ENCODE peak calls at places on chromosomes 1 and 21, in five cellular contexts. C is ascending aorta; K is activated T-cell treated with anti-CD3 and anti-CD28 coated beads for 24 hours; U is PC-9; F is stimulated activated CD4-positive, alpha-beta T cell treated with anti-CD3 and anti-CD28 coated beads, TNF-alpha, amount 100 ng/mL, for 48 hours. A is an unnamed sample.

GRCh38 chr1:3598051-3598471 is 13.2 kb downstream of the MEGF6 start:
- DNase-seq in C (no peak), K (no peak), U (no peak), F (no peak), A (no peak)

GRCh38 chr21:44527983-44528633 is 11.9 kb downstream of the KRTAP10-1 start:
- DNase-seq in C (no peak), K (no peak), U (no peak), F (no peak), A (no peak)

GRCh38 chr1:246798606-246799496 is 74.6 kb downstream of the SCCPDH start:
- DNase-seq in C (no peak), K (no peak), U (no peak), F (no peak), A (no peak)

GRCh38 chr1:233088613-233089012 is 138.2 kb downstream of the NTPCR start:
- DNase-seq in C (no peak), K (no peak), U (no peak), F (no peak), A (no peak)

GRCh38 chr1:156060937-156061636 is at the start of gene RAB25:
- DNase-seq in C (no peak), K (no peak), U (peak; percentile 90), F (no peak), A (no peak)

GRCh38 chr1:36109041-36109679 is 15.9 kb downstream of the COL8A2 start:
- DNase-seq in C (no peak), K (no peak), U (peak; percentile 77), F (no peak), A (no peak)

GRCh38 chr1:175690298-175690697 is 53.1 kb downstream of the TNR start:
- DNase-seq in C (no peak), K (no peak), U (no peak), F (no peak), A (no peak)

GRCh38 chr1:182015360-182015759 is 46.2 kb downstream of the ZNF648 start:
- DNase-seq in C (no peak), K (no peak), U (no peak), F (no peak), A (no peak)

GRCh38 chr1:181459067-181459466 is 24.2 kb upstream of the CACNA1E start:
- DNase-seq in C (no peak), K (no peak), U (no peak), F (no peak), A (no peak)

GRCh38 chr1:204891860-204892259 is 21.2 kb downstream of the NFASC start:
- DNase-seq in C (no peak), K (no peak), U (no peak), F (no peak), A (no peak)

GRCh38 chr1:37746806-37747205 is 18.1 kb downstream of the EPHA10 start:
- DNase-seq in C (no peak), K (no peak), U (no peak), F (no peak), A (no peak)

GRCh38 chr1:119144813-119145212 is 4.4 kb upstream of the WARS2 start:
- DNase-seq in C (no peak), K (no peak), U (no peak), F (no peak), A (no peak)

GRCh38 chr1:212430416-212430815 is 2.3 kb upstream of the NENF start:
- DNase-seq in C (no peak), K (no peak), U (no peak), F (no peak), A (no peak)

GRCh38 chr1:218259800-218260199 is 25.3 kb upstream of the RRP15 start:
- DNase-seq in C (no peak), K (no peak), U (peak; percentile 12), F (no peak), A (no peak)

GRCh38 chr1:203202431-203203245 is 16.1 kb upstream of the CHI3L1 start:
- DNase-seq in C (peak; percentile 19), K (no peak), U (no peak), F (no peak), A (no peak)

GRCh38 chr21:36508948-36509347 is 29.0 kb upstream of the CLDN14 start:
- DNase-seq in C (no peak), K (no peak), U (no peak), F (no peak), A (no peak)

GRCh38 chr1:220368352-220369265 is 96.4 kb upstream of the RAB3GAP2 start:
- DNase-seq in C (no peak), K (no peak), U (peak; percentile 67), F (no peak), A (no peak)

GRCh38 chr1:246753670-246754535 is 29.7 kb downstream of the SCCPDH start:
- DNase-seq in C (no peak), K (peak; percentile 41), U (peak; percentile 54), F (peak; percentile 18), A (peak; percentile 18)

GRCh38 chr1:59908682-59909081 is 17.9 kb downstream of the CYP2J2 start:
- DNase-seq in C (no peak), K (no peak), U (no peak), F (no peak), A (no peak)

GRCh38 chr1:43505077-43505780 is 25.5 kb upstream of the PTPRF start:
- DNase-seq in C (no peak), K (no peak), U (no peak), F (no peak), A (no peak)

GRCh38 chr1:208101661-208102431 is 142.3 kb downstream of the PLXNA2 start:
- DNase-seq in C (no peak), K (no peak), U (no peak), F (no peak), A (peak; percentile 97)

GRCh38 chr1:164587617-164588367 is 28.8 kb downstream of the PBX1 start:
- DNase-seq in C (no peak), K (no peak), U (no peak), F (no peak), A (peak; percentile 35)

GRCh38 chr1:53639251-53639721 is 99.7 kb downstream of the GLIS1 start:
- DNase-seq in C (no peak), K (no peak), U (peak; percentile 35), F (no peak), A (no peak)

GRCh38 chr1:205076245-205076761 is 8.0 kb downstream of the TMEM81 start:
- DNase-seq in C (no peak), K (no peak), U (no peak), F (no peak), A (no peak)

GRCh38 chr1:42333662-42334239 is 1.3 kb downstream of the FOXJ3 start:
- DNase-seq in C (no peak), K (no peak), U (no peak), F (no peak), A (no peak)

GRCh38 chr1:23801876-23802275 is 1.3 kb upstream of the GALE start:
- DNase-seq in C (no peak), K (no peak), U (no peak), F (no peak), A (no peak)

A was measured in NCI-H1092.